ENCODE peak calls at places on chromosomes 11 and 22, in eight cellular contexts. L is esophagus squamous epithelium, J is GM12865, Y is H1, C is mammary epithelial cell, P is osteoblast, W is GM06990, G is GM20000. X is an unnamed sample.

GRCh38 chr22:20970939-20971657 is 4.0 kb downstream of the AIFM3 start:
- DNase-seq in L (no peak), J (no peak), Y (no peak), C (no peak), P (peak; percentile 55), W (no peak), G (no peak), X (no peak)

GRCh38 chr11:134020598-134020997 is 48.3 kb upstream of the JAM3 start:
- DNase-seq in L (no peak), J (no peak), Y (no peak), C (no peak), P (no peak), W (no peak), G (no peak), X (no peak)

GRCh38 chr11:15145635-15146034 is 30.9 kb downstream of the INSC start:
- DNase-seq in L (no peak), J (no peak), Y (no peak), C (no peak), P (no peak), W (no peak), G (no peak), X (no peak)

GRCh38 chr22:22196833-22197477 is 47.6 kb upstream of the VPREB1 start:
- DNase-seq in L (no peak), J (no peak), Y (no peak), C (no peak), P (no peak), W (no peak), G (no peak), X (no peak)

GRCh38 chr22:16776088-16776487 is 49.1 kb downstream of the XKR3 start:
- DNase-seq in L (no peak), J (no peak), Y (no peak), C (no peak), P (no peak), W (no peak), G (no peak), X (no peak)

GRCh38 chr11:134765565-134765964 is 353.5 kb upstream of the B3GAT1 start:
- DNase-seq in L (no peak), J (no peak), Y (no peak), C (no peak), P (no peak), W (no peak), G (no peak), X (no peak)

GRCh38 chr11:18731949-18732821 is 6.2 kb upstream of the IGSF22 start:
- DNase-seq in L (no peak), J (peak; percentile 62), Y (no peak), C (peak; percentile 24), P (peak; percentile 94), W (no peak), G (peak; percentile 83), X (peak; percentile 56)

GRCh38 chr11:70322653-70323052 is 52.2 kb downstream of the PPFIA1 start:
- DNase-seq in L (no peak), J (no peak), Y (no peak), C (no peak), P (no peak), W (no peak), G (no peak), X (no peak)

GRCh38 chr11:118889796-118890195 is 6.1 kb downstream of the CXCR5 start:
- DNase-seq in L (no peak), J (no peak), Y (no peak), C (peak; percentile 37), P (peak; percentile 97), W (no peak), G (no peak), X (no peak)

GRCh38 chr11:108647701-108648527 is 17.0 kb upstream of the DDX10 start:
- DNase-seq in L (no peak), J (peak; percentile 83), Y (peak; percentile 64), C (peak; percentile 85), P (peak; percentile 35), W (peak; percentile 41), G (peak; percentile 55), X (no peak)

GRCh38 chr11:26976389-26976788 is 17.5 kb upstream of the FIBIN start:
- DNase-seq in L (no peak), J (no peak), Y (no peak), C (peak; percentile 52), P (no peak), W (no peak), G (no peak), X (no peak)

GRCh38 chr11:113448311-113448666 is 26.9 kb downstream of the DRD2 start:
- DNase-seq in L (no peak), J (no peak), Y (no peak), C (no peak), P (no peak), W (no peak), G (no peak), X (no peak)

GRCh38 chr11:113385749-113386148 is 1.8 kb upstream of the ANKK1 start:
- DNase-seq in L (no peak), J (no peak), Y (no peak), C (no peak), P (peak; percentile 41), W (no peak), G (no peak), X (no peak)

GRCh38 chr11:114081641-114082414 is 22.3 kb downstream of the ZBTB16 start:
- DNase-seq in L (no peak), J (no peak), Y (no peak), C (no peak), P (peak; percentile 89), W (no peak), G (no peak), X (no peak)

GRCh38 chr11:69525516-69526452 is 44.3 kb downstream of the LINC01488 start:
- DNase-seq in L (no peak), J (no peak), Y (no peak), C (no peak), P (peak; percentile 60), W (no peak), G (no peak), X (no peak)

GRCh38 chr22:25120093-25120561 is 79.5 kb upstream of the CRYBB3 start:
- DNase-seq in L (no peak), J (no peak), Y (no peak), C (peak; percentile 76), P (no peak), W (no peak), G (no peak), X (no peak)

GRCh38 chr11:119680899-119681370 is 48.1 kb downstream of the NECTIN1 start:
- DNase-seq in L (no peak), J (no peak), Y (no peak), C (no peak), P (no peak), W (no peak), G (no peak), X (no peak)

GRCh38 chr11:3929232-3929631 is 73.8 kb downstream of the STIM1 start:
- DNase-seq in L (no peak), J (no peak), Y (no peak), C (no peak), P (no peak), W (no peak), G (no peak), X (no peak)

GRCh38 chr11:8777907-8778767 is 95.5 kb downstream of the RPL27A start:
- DNase-seq in L (no peak), J (peak; percentile 57), Y (no peak), C (no peak), P (peak; percentile 89), W (no peak), G (peak; percentile 45), X (no peak)

GRCh38 chr11:75011872-75012271 is 23.1 kb downstream of the NEU3 start:
- DNase-seq in L (no peak), J (no peak), Y (no peak), C (no peak), P (no peak), W (no peak), G (no peak), X (no peak)

GRCh38 chr11:75013051-75013450 is 24.3 kb downstream of the NEU3 start:
- DNase-seq in L (no peak), J (no peak), Y (no peak), C (no peak), P (peak; percentile 75), W (no peak), G (no peak), X (no peak)

GRCh38 chr11:75011357-75011756 is 22.6 kb downstream of the NEU3 start:
- DNase-seq in L (no peak), J (no peak), Y (no peak), C (no peak), P (no peak), W (no peak), G (no peak), X (no peak)

GRCh38 chr11:75014129-75014528 is 25.4 kb downstream of the NEU3 start:
- DNase-seq in L (no peak), J (no peak), Y (no peak), C (peak; percentile 36), P (peak; percentile 75), W (no peak), G (no peak), X (no peak)
- TF ChIP-seq CTCF in L (no peak), J (no peak), Y (no peak), C (peak; percentile 26), P (peak; percentile 35), W (no peak), G (no peak), X (no peak)

GRCh38 chr11:11667056-11667455 is 45.3 kb upstream of the GALNT18 start:
- DNase-seq in L (no peak), J (no peak), Y (no peak), C (no peak), P (no peak), W (no peak), G (no peak), X (no peak)
- TF ChIP-seq CTCF in L (peak; percentile 34), J (no peak), Y (no peak), C (no peak), P (no peak), W (peak; percentile 29), G (no peak), X (no peak)

DNA sequence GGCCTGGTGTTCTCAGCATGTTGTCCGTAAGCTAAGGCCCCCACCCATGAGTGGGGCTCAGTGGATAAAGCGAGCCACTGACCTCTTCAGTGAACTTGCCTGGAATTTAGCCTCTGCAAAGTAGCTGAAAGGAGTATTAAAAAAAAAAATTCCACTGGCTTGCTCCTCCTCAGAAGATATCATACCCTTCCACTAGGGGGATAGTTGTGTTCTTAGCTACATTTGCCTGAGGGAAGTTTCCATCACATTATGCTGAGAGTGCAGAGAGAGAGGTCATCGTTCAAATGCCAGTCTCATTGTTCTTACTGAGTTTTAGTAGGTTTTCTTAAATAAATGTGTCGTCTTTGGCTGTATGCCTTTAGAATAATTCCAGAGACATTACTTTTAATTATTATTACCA is 879.7 kb downstream of the JRKL start:
- DNase-seq in L (no peak), J (peak; percentile 8), Y (peak; percentile 3), C (peak; percentile 4), P (no peak), W (no peak), G (no peak), X (no peak)
- TF ChIP-seq CTCF in L (no peak), J (peak; percentile 6), Y (no peak), C (peak; percentile 36), P (no peak), W (peak; percentile 31), G (no peak), X (no peak)

DNA sequence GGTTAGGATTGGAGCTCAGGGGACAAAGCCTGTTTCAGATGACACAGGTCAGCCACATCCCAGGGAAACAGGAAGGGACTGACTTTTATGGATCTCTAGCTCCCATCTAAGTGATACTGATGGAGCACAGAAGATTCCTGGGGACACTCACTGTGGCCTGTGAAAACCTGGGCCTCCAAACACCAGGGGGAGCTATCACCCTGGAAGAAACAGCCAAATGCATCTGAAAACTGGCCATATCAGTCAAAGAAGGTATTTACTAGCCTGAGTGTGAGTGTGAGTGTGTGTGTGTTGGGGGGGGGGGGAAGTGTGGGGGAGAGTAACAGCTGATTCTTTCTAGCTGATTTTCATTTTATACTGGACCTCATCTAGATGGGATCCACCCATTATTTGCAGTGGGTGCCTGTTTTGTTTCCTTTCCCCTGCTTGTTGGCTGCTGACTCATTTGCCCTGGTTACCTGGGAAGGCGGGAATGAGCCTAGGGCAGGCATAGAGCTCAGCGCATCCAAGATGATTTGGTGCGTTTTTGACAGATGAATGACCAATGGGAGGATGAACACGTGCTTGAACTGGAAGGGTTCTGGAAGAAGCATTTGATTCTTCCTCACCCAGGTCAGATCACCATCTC is 284.0 kb downstream of the KIRREL3 start:
- DNase-seq in L (no peak), J (peak; percentile 67), Y (no peak), C (no peak), P (no peak), W (no peak), G (peak; percentile 70), X (no peak)
- TF ChIP-seq CTCF in L (peak; percentile 47), J (peak; percentile 72), Y (peak; percentile 60), C (peak; percentile 69), P (peak; percentile 56), W (peak; percentile 79), G (peak; percentile 70), X (no peak)